ENCODE peak calls at places on chromosome 13, in five cellular contexts. K, W, B, Q and P are unnamed samples.

GRCh38 chr13:91203430-91203829 is 144.1 kb upstream of the MIR17HG start:
- DNase-seq in B (no peak), K (no peak), W (no peak), Q (no peak), P (no peak)

GRCh38 chr13:110352735-110353134 is 45.7 kb downstream of the COL4A2 start:
- DNase-seq in W (no peak), Q (no peak), K (no peak), B (no peak), P (no peak)

GRCh38 chr13:98802999-98803666 is 50.7 kb upstream of the SLC15A1 start:
- DNase-seq in B (peak; percentile 18), W (no peak), Q (no peak), K (no peak), P (no peak)

GRCh38 chr13:24181991-24182702 is 21.6 kb downstream of the SPATA13 start:
- DNase-seq in Q (no peak), W (no peak), K (no peak), B (peak; percentile 58), P (no peak)

GRCh38 chr13:81171065-81171647 is 830.2 kb upstream of the SPRY2 start:
- DNase-seq in W (no peak), Q (no peak), K (peak; percentile 8), B (peak; percentile 13), P (no peak)

GRCh38 chr13:80055804-80056203 is 285.1 kb downstream of the SPRY2 start:
- DNase-seq in B (no peak), Q (no peak), W (no peak), K (no peak), P (no peak)

GRCh38 chr13:55937180-55937579 is 1203.5 kb upstream of the PRR20A start:
- DNase-seq in K (no peak), Q (no peak), B (no peak), W (no peak), P (no peak)

GRCh38 chr13:42027286-42027685 is 21.2 kb upstream of the DGKH start:
- DNase-seq in K (no peak), B (no peak), W (no peak), Q (no peak), P (no peak)

GRCh38 chr13:107650081-107650701 is 565.1 kb downstream of the LIG4 start:
- DNase-seq in Q (peak; percentile 47), W (no peak), B (no peak), K (peak; percentile 18), P (no peak)

GRCh38 chr13:89816404-89816803 is 1531.1 kb upstream of the MIR17HG start:
- DNase-seq in K (no peak), Q (no peak), W (no peak), B (no peak), P (no peak)

GRCh38 chr13:110327036-110327790 is 20.1 kb downstream of the COL4A2 start:
- DNase-seq in Q (no peak), B (peak; percentile 67), K (no peak), W (no peak), P (no peak)

GRCh38 chr13:82615043-82615442 is 1267.2 kb downstream of the SLITRK1 start:
- DNase-seq in K (no peak), Q (no peak), W (no peak), B (no peak), P (no peak)

GRCh38 chr13:76820759-76821158 is 65.4 kb downstream of the KCTD12 start:
- DNase-seq in W (peak; percentile 84), K (no peak), B (peak; percentile 80), Q (peak; percentile 10), P (no peak)

GRCh38 chr13:104318121-104318520 is 1251.9 kb upstream of the SLC10A2 start:
- DNase-seq in K (no peak), W (no peak), B (peak; percentile 48), Q (no peak), P (no peak)

GRCh38 chr13:94825507-94825906 is 113.2 kb upstream of the SOX21 start:
- DNase-seq in Q (peak; percentile 47), B (no peak), W (peak; percentile 90), K (no peak), P (no peak)

GRCh38 chr13:41458939-41459753 is 1.8 kb downstream of the RGCC start:
- DNase-seq in Q (peak; percentile 22), B (peak; percentile 74), W (peak; percentile 65), K (peak; percentile 80), P (no peak)

GRCh38 chr13:46633416-46633815 is 80.4 kb downstream of the LRCH1 start:
- DNase-seq in Q (no peak), K (no peak), B (peak; percentile 78), W (no peak), P (no peak)

GRCh38 chr13:111359930-111360329 is 39.5 kb downstream of the TEX29 start:
- DNase-seq in Q (no peak), K (no peak), B (no peak), W (no peak), P (no peak)

GRCh38 chr13:80235559-80236296 is 105.2 kb downstream of the SPRY2 start:
- DNase-seq in Q (no peak), B (no peak), K (no peak), W (no peak), P (no peak)

GRCh38 chr13:74978596-74978995 is 503.4 kb downstream of the TBC1D4 start:
- DNase-seq in Q (no peak), B (peak; percentile 18), K (no peak), W (no peak), P (no peak)

GRCh38 chr13:22757530-22758120 is 423.2 kb upstream of the SGCG start:
- DNase-seq in W (no peak), B (peak; percentile 7), Q (no peak), K (no peak), P (no peak)

GRCh38 chr13:60019119-60019993 is 144.4 kb downstream of the DIAPH3 start:
- DNase-seq in B (peak; percentile 24), K (peak; percentile 14), W (no peak), Q (no peak), P (peak; percentile 17)

GRCh38 chr13:24228852-24229458 is 68.4 kb downstream of the SPATA13 start:
- DNase-seq in W (no peak), B (peak; percentile 86), K (peak; percentile 46), Q (peak; percentile 63), P (no peak)

GRCh38 chr13:75596657-75597182 is 39.4 kb upstream of the LMO7 start:
- DNase-seq in Q (no peak), W (no peak), B (no peak), K (no peak), P (no peak)

GRCh38 chr13:79682164-79682563 is 201.2 kb downstream of the NDFIP2 start:
- DNase-seq in K (no peak), Q (no peak), B (no peak), W (no peak), P (no peak)

GRCh38 chr13:70311175-70311574 is 202.9 kb upstream of the KLHL1 start:
- DNase-seq in W (no peak), B (no peak), Q (no peak), K (no peak), P (no peak)

DNA sequence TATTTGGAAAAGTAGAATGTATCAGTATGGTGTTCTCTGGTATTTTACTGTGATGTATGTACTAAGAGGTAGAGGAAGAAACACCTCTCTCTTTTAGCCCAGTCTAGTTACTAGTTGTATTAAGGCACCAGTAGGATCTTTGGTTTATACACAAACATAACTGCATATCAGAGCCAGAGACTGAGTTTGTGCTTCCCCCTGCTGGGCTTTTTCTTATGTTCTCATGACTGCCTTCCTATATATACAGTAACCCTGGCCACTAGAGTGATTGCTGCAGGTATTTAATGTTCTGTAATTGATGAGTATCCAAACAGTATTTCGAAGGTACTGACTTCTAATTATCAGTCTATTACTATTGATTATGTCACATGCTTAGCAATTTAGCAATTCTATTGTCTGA is 202.5 kb upstream of the KLHL1 start:
- DNase-seq in K (peak; percentile 3), Q (no peak), B (no peak), W (no peak), P (no peak)
- TF ChIP-seq CTCF in K (no peak), Q (no peak), B (no peak), W (no peak), P (no peak)

GRCh38 chr13:40017662-40018262 is 362.3 kb downstream of the COG6 start:
- DNase-seq in K (no peak), W (no peak), Q (no peak), B (no peak), P (no peak)
- TF ChIP-seq CTCF in K (no peak), W (no peak), Q (no peak), B (no peak), P (no peak)

DNA sequence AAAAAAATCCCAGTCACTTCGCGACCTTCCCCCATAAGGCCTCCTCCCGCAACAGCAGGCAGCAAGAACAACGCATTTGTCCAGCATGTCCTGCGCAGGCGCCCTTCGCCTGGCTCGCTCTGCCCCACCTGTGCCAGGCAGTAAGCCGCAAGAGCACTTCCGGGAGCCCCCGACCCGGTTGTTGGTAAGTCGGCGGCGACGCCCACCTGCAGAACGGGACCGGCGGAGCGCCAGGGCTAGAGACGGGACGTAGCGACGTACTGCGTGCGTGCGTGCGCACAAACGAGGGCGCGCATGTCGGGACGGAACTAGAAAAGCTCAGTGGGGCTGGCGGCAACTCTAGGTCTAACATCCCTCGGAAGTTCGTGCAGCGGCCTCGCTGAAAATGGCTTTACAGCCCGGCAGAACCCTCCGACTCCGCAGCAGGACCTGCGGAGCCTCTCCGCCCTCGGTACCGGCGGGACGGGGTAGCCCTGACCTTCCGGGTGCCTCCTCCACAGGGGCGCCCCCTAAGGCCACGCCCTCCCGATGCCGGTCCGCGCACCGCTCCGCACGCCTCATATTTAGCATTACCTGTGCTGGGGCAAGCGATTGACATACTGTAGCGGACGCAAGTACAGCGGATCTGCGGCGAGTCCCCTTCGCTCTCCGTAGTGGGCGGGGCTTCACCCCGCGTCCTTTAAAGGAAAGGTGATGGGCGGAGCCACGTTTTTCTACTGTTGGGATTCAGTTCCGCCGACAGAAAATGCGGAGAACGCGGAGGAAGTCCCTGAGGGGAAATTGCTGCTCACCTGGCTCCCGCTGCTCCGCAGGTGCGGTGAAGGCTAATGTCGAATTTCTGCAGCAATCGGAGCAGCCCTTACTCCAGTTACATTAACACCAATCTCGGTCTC is at the start of gene MTIF3:
- DNase-seq in Q (peak; percentile 95), B (peak; percentile 95), W (peak; percentile 96), K (peak; percentile 90), P (peak; percentile 87)
- TF ChIP-seq CTCF in Q (no peak), B (no peak), W (no peak), K (no peak), P (no peak)

DNA sequence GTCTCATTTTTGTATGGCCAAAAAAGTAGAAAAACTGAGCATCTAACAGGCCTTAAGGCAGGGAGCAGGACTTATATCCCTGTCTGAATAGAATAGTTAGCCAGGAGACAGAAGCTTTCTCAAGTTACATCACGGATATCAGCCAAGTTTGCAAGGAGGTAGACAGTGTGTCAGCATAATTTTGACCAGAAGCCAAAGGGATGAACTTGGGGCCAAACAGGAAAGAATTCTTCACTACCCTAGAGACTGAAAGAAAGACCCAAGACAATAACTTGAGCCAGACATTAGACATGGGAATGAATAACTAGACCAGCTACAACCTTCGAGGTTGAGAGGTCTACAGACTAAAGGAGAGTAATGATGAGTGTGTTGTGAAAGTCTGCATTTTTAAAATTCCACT is 48.1 kb upstream of the PCDH9 start:
- DNase-seq in Q (no peak), W (no peak), K (no peak), B (peak; percentile 71), P (no peak)
- TF ChIP-seq CTCF in Q (no peak), W (no peak), K (no peak), B (no peak), P (no peak)

DNA sequence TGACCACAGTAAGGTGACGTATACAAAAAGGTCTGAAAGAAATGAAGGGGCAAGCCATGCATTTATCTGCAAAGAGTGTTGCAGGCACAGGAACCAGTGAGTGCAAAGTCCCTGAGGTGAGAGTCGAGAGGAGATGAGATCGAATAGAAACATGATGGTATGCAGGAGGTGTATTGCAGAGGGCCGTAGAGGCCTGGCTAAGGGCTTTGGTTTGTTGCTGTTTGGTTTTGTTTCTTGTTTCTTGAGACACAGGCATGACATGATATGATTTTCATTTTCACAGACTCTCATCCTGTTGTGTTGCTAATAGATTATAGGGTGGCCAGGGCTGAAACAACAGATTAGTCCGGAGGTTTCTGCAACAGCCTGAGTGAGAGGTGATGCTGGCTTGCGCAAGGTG is 80.4 kb downstream of the HSPH1 start:
- DNase-seq in W (no peak), K (no peak), Q (no peak), B (no peak), P (no peak)
- TF ChIP-seq CTCF in W (no peak), K (no peak), Q (no peak), B (no peak), P (no peak)